ENCODE peak calls at places on chromosomes 11 and 22, in four cellular contexts. M, C, E and J are unnamed samples.

GRCh38 chr11:76236092-76237026 is 30.1 kb upstream of the WNT11 start:
- DNase-seq in M (no peak), C (peak; percentile 16), E (peak; percentile 81), J (peak; percentile 82)

GRCh38 chr11:19234428-19234827 is 6.3 kb downstream of the E2F8 start:
- DNase-seq in M (no peak), C (no peak), E (no peak), J (no peak)

GRCh38 chr11:9527481-9528140 is 45.9 kb upstream of the WEE1 start:
- DNase-seq in M (peak; percentile 96), C (peak; percentile 22), E (peak; percentile 39), J (no peak)

GRCh38 chr22:45842141-45842831 is 134.7 kb downstream of the WNT7B start:
- DNase-seq in M (no peak), C (no peak), E (no peak), J (peak; percentile 17)

GRCh38 chr22:40721266-40721665 is 42.0 kb downstream of the MCHR1 start:
- DNase-seq in M (no peak), C (no peak), E (peak; percentile 69), J (peak; percentile 42)

GRCh38 chr11:77287615-77288273 is 13.7 kb downstream of the GDPD4 start:
- DNase-seq in M (no peak), C (no peak), E (no peak), J (no peak)

GRCh38 chr11:130145328-130145812 is 14.2 kb upstream of the ST14 start:
- DNase-seq in M (no peak), C (no peak), E (no peak), J (no peak)

GRCh38 chr22:42419328-42419881 is 12.8 kb downstream of the NFAM1 start:
- DNase-seq in M (no peak), C (no peak), E (no peak), J (peak; percentile 48)

GRCh38 chr11:17760102-17761029 is 25.8 kb downstream of the KCNC1 start:
- DNase-seq in M (peak; percentile 49), C (peak; percentile 51), E (peak; percentile 57), J (peak; percentile 64)

GRCh38 chr22:31530816-31531180 is 34.5 kb downstream of the SFI1 start:
- DNase-seq in M (no peak), C (no peak), E (no peak), J (no peak)

GRCh38 chr22:31532060-31532459 is 35.7 kb downstream of the SFI1 start:
- DNase-seq in M (no peak), C (no peak), E (no peak), J (no peak)

DNA sequence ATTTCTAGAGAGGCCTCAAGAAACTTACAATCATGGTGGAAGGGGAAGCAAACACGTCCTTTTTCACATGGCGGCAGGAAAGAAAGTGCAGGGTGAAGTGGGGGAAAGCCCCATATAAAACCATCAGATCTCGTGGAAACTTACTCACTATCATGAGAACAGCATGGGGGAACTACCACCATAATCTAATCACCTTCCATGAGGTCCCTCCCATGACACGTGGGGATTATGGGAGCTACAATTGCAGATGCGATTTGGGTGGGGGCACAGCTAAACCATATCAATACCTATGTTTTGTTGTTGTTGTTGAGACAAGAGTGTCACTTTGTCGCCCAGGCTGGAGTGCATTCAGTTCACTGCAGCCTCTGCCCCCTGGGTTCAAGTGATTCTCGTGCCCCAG is 29.9 kb downstream of the SFI1 start:
- DNase-seq in M (no peak), C (no peak), E (no peak), J (no peak)
- TF ChIP-seq MAX in M (no peak), C (no peak), E (no peak), J (no peak)

DNA sequence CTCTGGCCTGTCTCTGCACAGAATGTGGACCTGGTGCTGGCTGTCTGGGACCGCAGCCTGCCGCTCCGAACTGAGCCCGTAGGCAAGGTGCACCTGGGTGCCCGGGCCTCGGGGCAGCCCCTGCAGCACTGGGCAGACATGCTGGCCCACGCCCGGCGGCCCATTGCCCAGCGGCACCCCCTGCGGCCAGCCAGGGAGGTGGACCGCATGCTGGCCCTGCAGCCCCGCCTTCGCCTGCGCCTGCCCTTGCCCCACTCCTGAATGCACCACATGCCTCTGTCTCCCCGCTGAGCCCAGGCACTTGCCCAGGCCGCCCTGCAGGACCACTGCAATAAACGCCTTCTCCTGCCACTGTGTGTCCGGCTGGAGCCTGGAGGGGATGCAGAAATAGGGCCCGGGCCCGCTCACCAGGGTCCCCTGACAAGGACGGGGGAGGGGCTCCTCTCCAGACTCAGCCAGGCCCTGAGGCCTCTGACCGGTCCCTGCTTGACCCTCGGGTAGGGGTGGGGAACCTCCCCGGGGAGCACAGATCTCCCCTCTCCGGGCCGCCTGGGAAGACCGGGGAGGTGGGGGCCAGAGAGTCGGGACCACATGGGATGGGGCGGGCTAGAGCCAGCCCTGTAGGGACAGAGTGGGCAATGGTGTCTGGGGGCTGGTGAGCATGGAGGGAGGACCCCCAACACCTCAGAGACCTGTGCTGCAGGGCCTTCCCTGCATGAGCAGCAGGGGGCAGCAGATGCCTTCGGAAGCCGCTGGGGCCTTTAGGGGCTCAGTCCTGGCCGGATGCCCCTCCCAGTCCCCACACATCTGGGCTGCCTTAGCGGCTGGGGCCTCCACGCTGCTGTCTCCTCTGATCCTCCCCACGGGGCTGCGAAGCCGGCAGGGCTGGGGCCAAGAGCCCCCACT is 1.4 kb upstream of the TNNI2 start:
- DNase-seq in M (peak; percentile 19), C (no peak), E (peak; percentile 59), J (peak; percentile 85)
- TF ChIP-seq MAX in M (no peak), C (no peak), E (no peak), J (no peak)

GRCh38 chr11:57484141-57484710 is 23.9 kb downstream of the RTN4RL2 start:
- DNase-seq in M (no peak), C (no peak), E (no peak), J (peak; percentile 93)
- TF ChIP-seq MAX in M (no peak), C (no peak), E (no peak), J (no peak)

DNA sequence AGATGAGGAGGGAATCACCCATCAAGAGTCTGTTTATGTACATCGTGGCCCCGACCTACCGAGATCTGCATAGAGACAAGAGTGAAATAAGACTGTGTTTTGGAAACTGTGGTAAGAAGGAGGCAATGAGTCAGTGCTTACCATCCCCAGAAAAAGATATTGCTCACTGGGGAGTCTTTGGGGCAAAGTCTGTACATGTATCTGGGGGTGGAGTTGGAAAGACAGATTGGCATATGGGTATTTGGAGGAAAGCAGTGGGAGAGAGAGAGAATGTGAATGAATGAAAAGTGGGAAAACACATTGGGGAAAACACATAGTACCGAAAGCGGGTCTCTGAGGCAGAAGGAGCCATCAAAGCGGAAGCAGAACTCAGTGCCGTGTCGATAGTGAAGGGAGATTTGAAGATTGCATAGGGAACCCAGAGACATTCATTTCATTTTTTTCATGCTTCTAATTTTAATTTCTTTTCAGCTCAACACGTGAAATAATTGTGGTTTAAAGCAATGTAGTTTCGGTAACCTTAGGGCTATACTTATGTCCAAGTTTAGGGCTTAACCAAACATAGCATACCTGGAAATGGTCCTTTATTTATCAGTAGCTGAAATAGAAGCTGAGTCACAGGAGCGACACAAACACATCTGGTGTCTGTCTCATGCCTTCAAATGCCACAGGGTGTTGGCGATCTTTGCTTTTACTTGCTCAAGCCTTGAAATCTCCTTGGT is 98.6 kb upstream of the CD44 start:
- DNase-seq in M (no peak), C (no peak), E (peak; percentile 57), J (peak; percentile 91)
- TF ChIP-seq MAX in M (no peak), C (no peak), E (no peak), J (peak; percentile 45)

DNA sequence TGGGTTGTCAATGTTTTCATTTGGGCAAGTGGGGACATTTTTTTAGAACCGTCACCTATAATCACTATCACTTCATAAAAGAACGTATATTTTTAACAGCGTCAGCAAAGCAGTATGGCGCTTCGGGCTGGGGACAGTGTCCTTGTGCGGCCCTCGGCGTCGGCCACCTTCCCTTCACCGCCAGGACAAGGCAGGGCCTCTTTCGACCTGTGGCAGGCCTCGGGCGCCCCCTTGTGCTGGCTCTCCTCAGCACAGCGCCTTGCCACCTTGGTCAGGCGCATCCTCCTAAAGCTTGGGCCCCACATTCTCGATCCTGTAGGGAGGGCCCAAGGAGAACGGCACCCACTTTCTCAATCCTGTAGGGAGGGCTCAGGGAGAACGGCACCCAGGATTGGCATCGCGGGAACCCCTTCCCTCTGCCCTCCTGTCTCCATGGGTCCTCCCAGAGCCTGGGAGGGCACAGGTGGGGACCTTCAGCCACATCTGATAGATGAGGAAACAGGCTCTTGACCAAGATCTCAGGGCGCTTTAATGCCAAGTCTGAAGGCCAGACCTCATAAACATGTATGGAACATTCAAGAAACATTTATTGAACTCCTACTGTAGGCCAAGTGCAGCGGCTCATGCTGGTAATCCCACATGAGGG is 11.5 kb upstream of the FADD start:
- DNase-seq in M (peak; percentile 54), C (peak; percentile 62), E (peak; percentile 79), J (peak; percentile 75)
- TF ChIP-seq MAX in M (no peak), C (peak; percentile 63), E (peak; percentile 69), J (peak; percentile 42)

GRCh38 chr11:120645639-120646038 is 134.1 kb downstream of the GRIK4 start:
- DNase-seq in M (no peak), C (no peak), E (no peak), J (no peak)

GRCh38 chr11:120637131-120637530 is 125.6 kb downstream of the GRIK4 start:
- DNase-seq in M (no peak), C (no peak), E (no peak), J (no peak)

GRCh38 chr11:120646206-120646605 is 134.7 kb downstream of the GRIK4 start:
- DNase-seq in M (no peak), C (no peak), E (no peak), J (no peak)

GRCh38 chr11:120643254-120643653 is 131.7 kb downstream of the GRIK4 start:
- DNase-seq in M (no peak), C (no peak), E (no peak), J (no peak)

GRCh38 chr11:120642196-120642894 is 130.8 kb downstream of the GRIK4 start:
- DNase-seq in M (no peak), C (no peak), E (no peak), J (no peak)
- TF ChIP-seq MAX in M (no peak), C (no peak), E (no peak), J (no peak)